ENCODE peak calls at places on chromosomes 6 and 20, in four cellular contexts. One of them, this sample, is unnamed. For H3K36me3, the result is how much of the 10 kb centered on the place peaks cover.

GRCh38 chr6:26319405-26320128 is 45.4 kb upstream of the BTN3A2 start:
- DNase-seq in trophoblast cell: no peak
- DNase-seq in neuronal stem cell: no peak
- DNase-seq in IMR-90: no peak
- DNase-seq in this sample: no peak

GRCh38 chr6:169158182-169158573 is 95.5 kb downstream of the THBS2 start:
- DNase-seq in trophoblast cell: no peak
- DNase-seq in IMR-90: peak
- DNase-seq in neuronal stem cell: no peak
- DNase-seq in this sample: no peak

GRCh38 chr20:25043499-25044260 is 14.3 kb downstream of the ACSS1 start:
- DNase-seq in neuronal stem cell: no peak
- DNase-seq in IMR-90: no peak
- DNase-seq in trophoblast cell: no peak
- DNase-seq in this sample: no peak

GRCh38 chr20:56833427-56833826 is 204.3 kb downstream of the TFAP2C start:
- DNase-seq in trophoblast cell: no peak
- DNase-seq in neuronal stem cell: no peak
- DNase-seq in IMR-90: no peak
- DNase-seq in this sample: no peak

GRCh38 chr6:101462576-101462975 is 69.1 kb downstream of the GRIK2 start:
- DNase-seq in neuronal stem cell: no peak
- DNase-seq in trophoblast cell: peak
- DNase-seq in IMR-90: peak
- DNase-seq in this sample: peak

GRCh38 chr6:141780296-141780695 is 352.4 kb upstream of the GJE1 start:
- DNase-seq in trophoblast cell: no peak
- DNase-seq in IMR-90: no peak
- DNase-seq in neuronal stem cell: no peak
- DNase-seq in this sample: no peak

GRCh38 chr6:133591330-133591729 is 297.6 kb upstream of the TCF21 start:
- DNase-seq in IMR-90: peak
- DNase-seq in trophoblast cell: no peak
- DNase-seq in neuronal stem cell: no peak
- DNase-seq in this sample: peak

GRCh38 chr20:9051508-9051907 is 17.4 kb upstream of the PLCB4 start:
- DNase-seq in IMR-90: peak
- DNase-seq in trophoblast cell: peak
- DNase-seq in neuronal stem cell: no peak
- DNase-seq in this sample: peak

GRCh38 chr20:32368323-32368722 is 10.2 kb downstream of the ASXL1 start:
- DNase-seq in neuronal stem cell: no peak
- DNase-seq in IMR-90: no peak
- DNase-seq in trophoblast cell: no peak
- DNase-seq in this sample: no peak

GRCh38 chr6:16337280-16337975 is 99.0 kb downstream of the GMPR start:
- DNase-seq in trophoblast cell: no peak
- DNase-seq in neuronal stem cell: no peak
- DNase-seq in IMR-90: peak
- DNase-seq in this sample: peak

DNA sequence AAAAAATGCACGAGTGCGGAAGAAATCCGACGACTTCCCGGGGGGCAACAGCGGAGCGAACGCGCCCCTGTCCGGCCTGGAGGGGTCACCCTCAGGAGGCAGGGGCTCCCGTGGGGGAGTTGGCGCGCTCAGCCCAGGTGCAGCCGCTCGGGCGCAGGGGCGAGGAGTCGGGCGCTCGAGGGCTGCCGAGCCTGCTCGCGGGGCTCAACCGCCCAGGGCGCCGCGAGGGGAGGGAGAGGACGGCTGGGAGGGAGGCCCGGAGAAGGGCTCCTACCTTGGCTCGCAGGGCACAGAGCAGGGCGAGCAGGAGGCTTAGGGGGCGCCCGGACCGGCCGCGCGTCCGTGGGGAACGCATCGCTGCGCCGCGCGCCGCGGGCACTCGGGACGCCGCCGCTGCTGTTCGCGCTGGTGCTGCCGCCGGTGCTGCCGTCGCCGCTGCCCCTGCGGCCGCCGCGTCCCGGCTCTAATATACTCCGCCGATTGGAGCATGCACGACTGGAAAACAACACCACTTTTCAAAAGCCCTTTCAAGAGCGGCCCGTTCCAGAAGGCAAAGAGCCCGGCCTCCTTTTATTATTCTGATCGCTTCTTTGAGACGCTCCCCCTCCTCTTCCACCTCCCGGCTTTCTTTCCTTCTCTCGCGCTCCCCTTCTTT is 496 bp downstream of the JAG1 start:
- DNase-seq in IMR-90: no peak
- DNase-seq in neuronal stem cell: no peak
- DNase-seq in trophoblast cell: no peak
- DNase-seq in this sample: no peak
- H3K14ac ChIP-seq in IMR-90: peak
- H3K14ac ChIP-seq in neuronal stem cell: peak
- H3K14ac ChIP-seq in trophoblast cell: peak
- H3K14ac ChIP-seq in this sample: no peak

DNA sequence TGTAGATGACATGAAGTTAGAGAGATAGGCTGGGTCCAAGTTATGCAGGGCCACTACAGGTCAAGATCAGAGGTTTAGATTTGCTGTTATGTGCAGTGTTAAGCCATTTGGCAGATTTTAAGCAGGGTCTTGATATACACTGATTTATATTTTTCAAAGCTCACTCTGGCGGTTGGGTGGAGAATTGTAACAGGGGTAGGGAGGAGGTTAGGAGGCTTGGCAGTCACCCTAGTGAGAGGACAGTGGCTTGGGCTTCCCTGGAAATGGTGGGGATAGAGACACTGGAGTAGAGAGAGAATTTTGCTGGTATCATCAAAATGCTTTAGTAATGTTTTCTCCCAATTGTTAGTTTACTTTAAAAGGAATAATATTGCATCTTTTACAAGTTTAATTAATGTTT is 149.5 kb upstream of the SUPT3H start:
- DNase-seq in trophoblast cell: no peak
- DNase-seq in IMR-90: no peak
- DNase-seq in neuronal stem cell: no peak
- DNase-seq in this sample: no peak
- H3K36me3 ChIP-seq in trophoblast cell: under half
- H3K36me3 ChIP-seq in IMR-90: under half
- H3K36me3 ChIP-seq in neuronal stem cell: half or more
- H3K36me3 ChIP-seq in this sample: under half

GRCh38 chr20:35238746-35239145 is 12.3 kb downstream of the MMP24 start:
- DNase-seq in neuronal stem cell: no peak
- DNase-seq in IMR-90: no peak
- DNase-seq in trophoblast cell: no peak
- DNase-seq in this sample: no peak

GRCh38 chr20:35237486-35237885 is 11.0 kb downstream of the MMP24 start:
- DNase-seq in IMR-90: no peak
- DNase-seq in neuronal stem cell: no peak
- DNase-seq in trophoblast cell: peak
- DNase-seq in this sample: no peak

GRCh38 chr20:35240914-35241293 is 14.4 kb downstream of the MMP24 start:
- DNase-seq in IMR-90: no peak
- DNase-seq in neuronal stem cell: no peak
- DNase-seq in trophoblast cell: no peak
- DNase-seq in this sample: no peak

GRCh38 chr20:35238170-35238569 is 11.7 kb downstream of the MMP24 start:
- DNase-seq in IMR-90: no peak
- DNase-seq in trophoblast cell: no peak
- DNase-seq in neuronal stem cell: no peak
- DNase-seq in this sample: no peak

DNA sequence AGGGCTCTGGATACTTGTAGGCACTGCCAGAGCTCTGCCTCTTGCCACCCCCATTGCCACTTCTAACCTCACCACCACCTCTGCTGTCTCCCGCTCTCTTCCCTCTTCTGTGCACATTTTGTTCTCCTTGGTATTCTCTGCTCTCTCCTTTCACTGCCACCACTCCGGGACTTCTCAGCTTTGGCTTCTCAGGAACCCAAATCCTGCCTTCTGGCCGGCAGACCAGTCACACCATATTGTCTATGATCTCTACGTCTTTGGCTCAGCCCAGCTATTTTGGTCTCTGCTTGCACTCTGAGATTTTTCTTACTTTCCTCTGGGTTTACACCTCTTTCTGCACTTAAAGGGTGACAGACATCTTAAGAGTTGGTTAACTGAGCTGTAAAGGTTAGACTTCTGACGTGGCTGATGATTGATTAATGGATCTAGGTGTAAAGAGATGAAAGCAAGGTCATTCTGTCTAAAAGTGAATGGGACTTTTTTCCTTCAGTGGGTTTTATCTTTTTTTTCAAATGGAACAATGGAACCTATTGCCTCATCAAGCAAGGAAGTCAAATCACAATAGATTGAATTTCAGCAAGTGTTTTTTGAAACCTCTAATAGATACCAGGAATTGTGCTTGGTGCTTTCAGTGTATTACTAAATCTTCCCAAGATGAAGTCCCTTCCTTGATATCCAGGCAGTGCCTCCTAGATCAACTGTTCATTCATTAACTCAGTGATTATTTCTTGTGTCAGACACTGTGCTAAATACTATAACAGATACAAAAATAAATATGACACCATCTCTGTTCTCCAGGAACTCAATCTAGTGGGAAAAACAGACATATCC is 13.8 kb downstream of the MMP24 start:
- DNase-seq in neuronal stem cell: no peak
- DNase-seq in IMR-90: no peak
- DNase-seq in trophoblast cell: no peak
- DNase-seq in this sample: no peak
- H3K14ac ChIP-seq in neuronal stem cell: no peak
- H3K14ac ChIP-seq in IMR-90: no peak
- H3K14ac ChIP-seq in trophoblast cell: no peak
- H3K14ac ChIP-seq in this sample: no peak

GRCh38 chr6:160024152-160024551 is 55.3 kb downstream of the IGF2R start:
- DNase-seq in neuronal stem cell: no peak
- DNase-seq in trophoblast cell: no peak
- DNase-seq in IMR-90: no peak
- DNase-seq in this sample: no peak
- H3K36me3 ChIP-seq in neuronal stem cell: half or more
- H3K36me3 ChIP-seq in trophoblast cell: under half
- H3K36me3 ChIP-seq in IMR-90: under half
- H3K36me3 ChIP-seq in this sample: half or more

DNA sequence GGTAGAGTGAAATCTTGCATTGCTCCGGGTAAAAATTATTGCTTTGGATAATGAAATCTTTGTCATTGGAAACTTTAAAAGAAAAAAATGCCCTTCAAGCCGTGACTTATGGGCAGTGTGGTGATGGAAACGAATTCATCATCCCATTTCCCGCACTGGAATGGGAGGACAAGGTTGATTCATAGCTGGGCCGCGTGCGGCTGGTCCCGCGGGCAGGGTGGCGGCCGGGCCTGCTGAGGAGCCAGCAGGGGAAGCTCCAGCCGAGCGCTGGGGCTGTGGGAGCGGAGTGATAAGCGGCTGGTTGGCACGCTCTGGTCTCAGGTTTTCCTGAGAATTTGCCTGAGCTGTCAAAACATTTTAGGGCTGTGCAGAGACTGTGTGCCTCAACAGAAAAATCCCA is 351.7 kb downstream of the CDC5L start:
- DNase-seq in IMR-90: no peak
- DNase-seq in neuronal stem cell: no peak
- DNase-seq in trophoblast cell: peak
- DNase-seq in this sample: peak
- H3K14ac ChIP-seq in IMR-90: no peak
- H3K14ac ChIP-seq in neuronal stem cell: peak
- H3K14ac ChIP-seq in trophoblast cell: peak
- H3K14ac ChIP-seq in this sample: no peak

GRCh38 chr6:111274593-111275217 is 187.4 kb downstream of the SLC16A10 start:
- DNase-seq in neuronal stem cell: no peak
- DNase-seq in IMR-90: no peak
- DNase-seq in trophoblast cell: no peak
- DNase-seq in this sample: no peak

GRCh38 chr6:111267764-111268333 is 180.5 kb downstream of the SLC16A10 start:
- DNase-seq in IMR-90: no peak
- DNase-seq in neuronal stem cell: no peak
- DNase-seq in trophoblast cell: no peak
- DNase-seq in this sample: no peak

GRCh38 chr6:111270121-111270520 is 182.8 kb downstream of the SLC16A10 start:
- DNase-seq in trophoblast cell: peak
- DNase-seq in neuronal stem cell: no peak
- DNase-seq in IMR-90: no peak
- DNase-seq in this sample: no peak

GRCh38 chr6:111265842-111266241 is 178.5 kb downstream of the SLC16A10 start:
- DNase-seq in neuronal stem cell: no peak
- DNase-seq in trophoblast cell: no peak
- DNase-seq in IMR-90: peak
- DNase-seq in this sample: peak

GRCh38 chr6:111269401-111269970 is 182.2 kb downstream of the SLC16A10 start:
- DNase-seq in IMR-90: peak
- DNase-seq in trophoblast cell: no peak
- DNase-seq in neuronal stem cell: no peak
- DNase-seq in this sample: no peak
- H3K36me3 ChIP-seq in IMR-90: under half
- H3K36me3 ChIP-seq in trophoblast cell: under half
- H3K36me3 ChIP-seq in neuronal stem cell: half or more
- H3K36me3 ChIP-seq in this sample: half or more

This sample was measured in mesenchymal stem cell.